ENCODE peak calls at places on chromosomes 12 and 14, in six cellular contexts. One of them, this sample, is unnamed.

GRCh38 chr14:78611796-78612571 is 441.8 kb downstream of the NRXN3 start:
- DNase-seq in SK-N-SH: no peak
- DNase-seq in GM12878: no peak
- DNase-seq in K562: no peak
- DNase-seq in H1: no peak
- DNase-seq in HepG2: no peak
- DNase-seq in this sample: no peak

GRCh38 chr14:102046337-102047278 is 40.2 kb downstream of the HSP90AA1 start:
- DNase-seq in HepG2: peak; percentile 70
- DNase-seq in H1: peak; percentile 75
- DNase-seq in GM12878: no peak
- DNase-seq in K562: peak; percentile 74
- DNase-seq in SK-N-SH: peak; percentile 85
- DNase-seq in this sample: peak; percentile 7

GRCh38 chr12:90801776-90802175 is 153.2 kb downstream of the CCER1 start:
- DNase-seq in GM12878: no peak
- DNase-seq in H1: no peak
- DNase-seq in K562: no peak
- DNase-seq in SK-N-SH: no peak
- DNase-seq in HepG2: no peak
- DNase-seq in this sample: no peak

GRCh38 chr12:46459111-46459510 is 86.5 kb upstream of the SLC38A2 start:
- DNase-seq in GM12878: no peak
- DNase-seq in H1: no peak
- DNase-seq in SK-N-SH: no peak
- DNase-seq in HepG2: no peak
- DNase-seq in K562: no peak
- DNase-seq in this sample: no peak

GRCh38 chr12:39872425-39872824 is 233.5 kb downstream of the SLC2A13 start:
- DNase-seq in K562: no peak
- DNase-seq in H1: no peak
- DNase-seq in GM12878: no peak
- DNase-seq in HepG2: no peak
- DNase-seq in SK-N-SH: no peak
- DNase-seq in this sample: no peak

GRCh38 chr14:98227000-98227726 is 1044.8 kb downstream of the BCL11B start:
- DNase-seq in SK-N-SH: no peak
- DNase-seq in HepG2: no peak
- DNase-seq in GM12878: peak; percentile 51
- DNase-seq in H1: no peak
- DNase-seq in K562: no peak
- DNase-seq in this sample: no peak

GRCh38 chr12:74903522-74903921 is 306.1 kb downstream of the KCNC2 start:
- DNase-seq in H1: peak; percentile 19
- DNase-seq in GM12878: no peak
- DNase-seq in SK-N-SH: no peak
- DNase-seq in HepG2: peak; percentile 9
- DNase-seq in K562: no peak
- DNase-seq in this sample: no peak

GRCh38 chr12:4107436-4107878 is 166.1 kb upstream of the CCND2 start:
- DNase-seq in GM12878: peak; percentile 86
- DNase-seq in HepG2: peak; percentile 55
- DNase-seq in SK-N-SH: peak; percentile 29
- DNase-seq in H1: peak; percentile 15
- DNase-seq in K562: peak; percentile 57
- DNase-seq in this sample: peak; percentile 82

GRCh38 chr12:112559784-112560183 is 141.0 kb downstream of the PTPN11 start:
- DNase-seq in GM12878: no peak
- DNase-seq in H1: no peak
- DNase-seq in SK-N-SH: no peak
- DNase-seq in HepG2: no peak
- DNase-seq in K562: no peak
- DNase-seq in this sample: no peak

GRCh38 chr14:86221755-86222154 is 691.8 kb downstream of the FLRT2 start:
- DNase-seq in GM12878: no peak
- DNase-seq in SK-N-SH: no peak
- DNase-seq in K562: no peak
- DNase-seq in HepG2: no peak
- DNase-seq in H1: no peak
- DNase-seq in this sample: no peak

GRCh38 chr12:110992909-110993308 is 72.5 kb upstream of the MYL2 start:
- DNase-seq in HepG2: no peak
- DNase-seq in K562: no peak
- DNase-seq in SK-N-SH: peak; percentile 49
- DNase-seq in GM12878: no peak
- DNase-seq in H1: no peak
- DNase-seq in this sample: no peak

GRCh38 chr14:95340201-95340697 is 20.5 kb upstream of the CLMN start:
- DNase-seq in H1: no peak
- DNase-seq in GM12878: no peak
- DNase-seq in HepG2: peak; percentile 61
- DNase-seq in SK-N-SH: no peak
- DNase-seq in K562: no peak
- DNase-seq in this sample: no peak

GRCh38 chr12:114976959-114977358 is 293.0 kb upstream of the TBX3 start:
- DNase-seq in K562: no peak
- DNase-seq in SK-N-SH: no peak
- DNase-seq in HepG2: peak; percentile 74
- DNase-seq in H1: no peak
- DNase-seq in GM12878: no peak
- DNase-seq in this sample: no peak

DNA sequence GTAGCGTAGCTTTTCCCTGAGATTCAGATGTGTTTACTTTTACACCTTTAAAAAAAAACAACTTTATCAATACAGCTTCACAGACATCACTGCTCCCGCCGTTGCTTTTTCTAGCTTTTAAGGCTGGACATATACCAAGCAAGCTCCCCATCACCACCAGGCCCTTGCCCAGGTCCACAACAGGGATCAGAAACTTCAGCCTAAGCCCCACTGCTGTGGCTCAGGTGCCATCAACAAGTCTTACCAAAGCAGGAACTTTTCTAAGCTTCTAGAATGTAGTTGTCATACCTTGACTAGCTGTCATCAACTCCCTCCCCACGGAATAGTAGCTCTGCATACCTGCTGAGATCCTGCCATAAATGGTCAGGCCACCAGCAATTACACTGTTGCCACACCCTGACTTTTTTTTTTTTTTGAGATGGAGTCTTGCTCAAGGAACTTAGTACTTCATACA is 20.0 kb upstream of the ADIPOR2 start:
- DNase-seq in H1: no peak
- DNase-seq in SK-N-SH: no peak
- DNase-seq in K562: no peak
- DNase-seq in HepG2: no peak
- DNase-seq in GM12878: no peak
- DNase-seq in this sample: no peak
- H3K27ac ChIP-seq in H1: no peak overlapping the region
- H3K27ac ChIP-seq in SK-N-SH: no peak overlapping the region
- H3K27ac ChIP-seq in K562: no peak overlapping the region
- H3K27ac ChIP-seq in HepG2: no peak overlapping the region
- H3K27ac ChIP-seq in GM12878: no peak overlapping the region
- H3K27ac ChIP-seq in this sample: no peak overlapping the region

DNA sequence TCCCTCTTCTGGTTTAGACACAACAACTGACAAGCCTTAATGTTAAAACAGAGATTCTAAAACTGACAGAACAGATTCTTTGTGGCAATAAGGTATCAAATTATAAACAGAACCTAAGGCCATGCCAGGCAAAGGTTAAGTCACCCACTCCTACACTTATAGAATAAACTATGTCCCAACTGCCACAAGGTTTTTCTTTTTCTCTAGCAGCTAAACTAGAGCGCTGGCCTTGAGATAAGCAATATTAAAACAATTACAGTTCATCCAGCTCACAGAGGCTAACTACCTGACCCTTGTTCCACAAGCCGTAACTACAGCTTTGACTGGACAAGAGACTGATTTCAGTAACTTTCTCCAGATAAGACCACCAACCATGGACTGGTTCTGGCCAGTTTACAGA is 62.1 kb upstream of the VASH1 start:
- DNase-seq in HepG2: no peak
- DNase-seq in H1: no peak
- DNase-seq in SK-N-SH: no peak
- DNase-seq in K562: no peak
- DNase-seq in GM12878: no peak
- DNase-seq in this sample: no peak
- TF ChIP-seq GABPA in HepG2: no peak
- TF ChIP-seq GABPA in H1: no peak
- TF ChIP-seq GABPA in SK-N-SH: no peak
- TF ChIP-seq GABPA in K562: no peak
- TF ChIP-seq GABPA in GM12878: no peak
- TF ChIP-seq GABPA in this sample: no peak

DNA sequence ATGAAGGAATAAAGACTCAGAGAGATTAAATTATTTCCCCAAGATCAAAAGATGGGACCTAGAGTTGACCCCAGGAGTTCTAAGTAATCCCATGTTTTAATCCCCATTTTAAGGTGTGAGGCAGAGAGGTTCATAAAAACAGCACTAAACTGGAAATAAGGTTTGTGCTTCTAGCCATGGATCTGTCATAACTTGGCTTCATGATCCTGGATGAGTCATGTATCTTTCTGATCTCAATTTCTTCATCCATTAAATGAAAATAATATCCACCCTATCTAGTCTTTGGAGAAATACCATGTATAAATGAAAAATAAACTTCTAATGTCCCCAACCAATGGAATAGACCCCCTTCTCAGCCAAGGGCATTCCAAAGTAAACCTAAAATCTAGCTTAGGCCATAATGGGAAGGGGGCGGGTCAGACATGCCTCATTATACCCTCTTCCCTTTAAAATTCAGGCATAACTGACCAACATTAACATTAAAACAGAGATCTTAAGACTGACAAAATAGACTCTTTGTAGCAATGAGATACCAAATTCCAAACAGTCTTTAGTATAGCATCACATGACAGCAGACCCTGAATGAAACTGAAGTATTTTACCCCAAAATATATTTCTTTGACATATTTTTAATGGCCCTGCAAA is 47.8 kb downstream of the SLC41A2 start:
- DNase-seq in GM12878: no peak
- DNase-seq in HepG2: no peak
- DNase-seq in SK-N-SH: no peak
- DNase-seq in H1: no peak
- DNase-seq in K562: no peak
- DNase-seq in this sample: no peak
- H3K27ac ChIP-seq in GM12878: no peak overlapping the region
- H3K27ac ChIP-seq in HepG2: no peak overlapping the region
- H3K27ac ChIP-seq in SK-N-SH: no peak overlapping the region
- H3K27ac ChIP-seq in H1: no peak overlapping the region
- H3K27ac ChIP-seq in K562: no peak overlapping the region
- H3K27ac ChIP-seq in this sample: no peak overlapping the region

GRCh38 chr14:44586910-44587309 is 79.8 kb upstream of the FSCB start:
- DNase-seq in HepG2: no peak
- DNase-seq in K562: no peak
- DNase-seq in H1: no peak
- DNase-seq in SK-N-SH: no peak
- DNase-seq in GM12878: no peak
- DNase-seq in this sample: no peak
- TF ChIP-seq GABPA in HepG2: no peak
- TF ChIP-seq GABPA in K562: no peak
- TF ChIP-seq GABPA in H1: no peak
- TF ChIP-seq GABPA in SK-N-SH: no peak
- TF ChIP-seq GABPA in GM12878: no peak
- TF ChIP-seq GABPA in this sample: no peak

GRCh38 chr14:83170165-83170564 is 1636.5 kb upstream of the SEL1L start:
- DNase-seq in GM12878: no peak
- DNase-seq in SK-N-SH: no peak
- DNase-seq in K562: no peak
- DNase-seq in H1: no peak
- DNase-seq in HepG2: no peak
- DNase-seq in this sample: no peak

GRCh38 chr14:83163016-83163415 is 1629.4 kb upstream of the SEL1L start:
- DNase-seq in HepG2: no peak
- DNase-seq in GM12878: no peak
- DNase-seq in K562: no peak
- DNase-seq in H1: no peak
- DNase-seq in SK-N-SH: no peak
- DNase-seq in this sample: no peak

GRCh38 chr14:83164016-83164415 is 1630.4 kb upstream of the SEL1L start:
- DNase-seq in GM12878: no peak
- DNase-seq in H1: no peak
- DNase-seq in SK-N-SH: no peak
- DNase-seq in K562: no peak
- DNase-seq in HepG2: no peak
- DNase-seq in this sample: no peak

GRCh38 chr14:83162351-83162929 is 1628.8 kb upstream of the SEL1L start:
- DNase-seq in K562: no peak
- DNase-seq in SK-N-SH: no peak
- DNase-seq in GM12878: no peak
- DNase-seq in H1: no peak
- DNase-seq in HepG2: no peak
- DNase-seq in this sample: no peak

GRCh38 chr14:83164591-83164990 is 1630.9 kb upstream of the SEL1L start:
- DNase-seq in K562: no peak
- DNase-seq in SK-N-SH: no peak
- DNase-seq in HepG2: no peak
- DNase-seq in GM12878: no peak
- DNase-seq in H1: no peak
- DNase-seq in this sample: no peak
- H3K27ac ChIP-seq in K562: no peak overlapping the region
- H3K27ac ChIP-seq in SK-N-SH: peak overlapping the region; percentile 69
- H3K27ac ChIP-seq in HepG2: no peak overlapping the region
- H3K27ac ChIP-seq in GM12878: no peak overlapping the region
- H3K27ac ChIP-seq in H1: no peak overlapping the region
- H3K27ac ChIP-seq in this sample: no peak overlapping the region

GRCh38 chr14:90111895-90112534 is 50.2 kb downstream of the KCNK13 start:
- DNase-seq in GM12878: no peak
- DNase-seq in SK-N-SH: no peak
- DNase-seq in H1: no peak
- DNase-seq in K562: no peak
- DNase-seq in HepG2: peak; percentile 12
- DNase-seq in this sample: no peak
- TF ChIP-seq GABPA in GM12878: no peak
- TF ChIP-seq GABPA in SK-N-SH: no peak
- TF ChIP-seq GABPA in H1: no peak
- TF ChIP-seq GABPA in K562: no peak
- TF ChIP-seq GABPA in HepG2: no peak
- TF ChIP-seq GABPA in this sample: no peak

DNA sequence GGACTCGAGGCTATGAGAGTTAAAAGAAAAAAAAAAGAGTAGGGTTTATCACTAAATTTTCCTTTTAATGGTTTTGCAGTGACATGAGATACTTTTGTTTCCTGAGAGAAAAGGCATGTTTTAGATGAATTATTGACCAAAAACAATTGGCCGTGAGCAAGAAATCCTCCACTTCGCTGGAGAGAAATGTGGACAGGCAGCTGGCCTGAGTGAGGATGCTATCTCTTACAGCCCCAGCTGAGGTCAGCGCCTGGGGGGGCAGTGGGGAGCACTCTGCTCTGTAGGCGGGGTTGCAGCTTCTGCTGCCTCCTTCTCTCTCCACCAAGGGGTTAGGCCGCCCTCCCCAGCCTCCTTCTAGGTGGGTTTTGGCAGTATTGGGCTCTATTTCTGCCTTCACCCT is 54.6 kb downstream of the PRIMA1 start:
- DNase-seq in HepG2: no peak
- DNase-seq in H1: no peak
- DNase-seq in K562: peak; percentile 15
- DNase-seq in GM12878: no peak
- DNase-seq in SK-N-SH: peak; percentile 78
- DNase-seq in this sample: no peak
- H3K27ac ChIP-seq in HepG2: no peak overlapping the region
- H3K27ac ChIP-seq in H1: no peak overlapping the region
- H3K27ac ChIP-seq in K562: no peak overlapping the region
- H3K27ac ChIP-seq in GM12878: no peak overlapping the region
- H3K27ac ChIP-seq in SK-N-SH: peak overlapping the region; percentile 56
- H3K27ac ChIP-seq in this sample: no peak overlapping the region

This sample was measured in HL-60.